ENCODE peak calls at places on chromosomes 3 and 15, in ten cellular contexts. One of them, this sample, is unnamed.

GRCh38 chr15:83709813-83710212 is 55.9 kb downstream of the ADAMTSL3 start:
- DNase-seq in left ventricle myocardium inferior: no peak
- DNase-seq in IMR-90: no peak
- DNase-seq in choroid plexus epithelial cell: no peak
- DNase-seq in fibroblast of lung: no peak
- DNase-seq in tibial artery: no peak
- DNase-seq in suprapubic skin: no peak
- DNase-seq in colonic mucosa: no peak
- DNase-seq in pancreas: no peak
- DNase-seq in fibroblast of mammary gland: no peak
- DNase-seq in this sample: no peak

GRCh38 chr3:42489937-42490227 is 12.6 kb upstream of the VIPR1 start:
- DNase-seq in left ventricle myocardium inferior: no peak
- DNase-seq in IMR-90: no peak
- DNase-seq in choroid plexus epithelial cell: no peak
- DNase-seq in fibroblast of lung: no peak
- DNase-seq in tibial artery: no peak
- DNase-seq in suprapubic skin: no peak
- DNase-seq in colonic mucosa: no peak
- DNase-seq in pancreas: no peak
- DNase-seq in fibroblast of mammary gland: no peak
- DNase-seq in this sample: no peak

GRCh38 chr3:12479919-12480425 is 4.3 kb upstream of the TSEN2 start:
- DNase-seq in left ventricle myocardium inferior: peak
- DNase-seq in IMR-90: peak
- DNase-seq in choroid plexus epithelial cell: peak
- DNase-seq in fibroblast of lung: peak
- DNase-seq in tibial artery: no peak
- DNase-seq in suprapubic skin: no peak
- DNase-seq in colonic mucosa: peak
- DNase-seq in pancreas: no peak
- DNase-seq in fibroblast of mammary gland: peak
- DNase-seq in this sample: no peak

GRCh38 chr15:44319385-44319784 is 30.9 kb downstream of the GOLM2 start:
- DNase-seq in left ventricle myocardium inferior: no peak
- DNase-seq in IMR-90: no peak
- DNase-seq in choroid plexus epithelial cell: no peak
- DNase-seq in fibroblast of lung: no peak
- DNase-seq in tibial artery: no peak
- DNase-seq in suprapubic skin: no peak
- DNase-seq in colonic mucosa: no peak
- DNase-seq in pancreas: no peak
- DNase-seq in fibroblast of mammary gland: no peak
- DNase-seq in this sample: no peak

GRCh38 chr3:49967307-49967706 is 27.4 kb downstream of the RBM6 start:
- DNase-seq in left ventricle myocardium inferior: no peak
- DNase-seq in IMR-90: peak
- DNase-seq in choroid plexus epithelial cell: peak
- DNase-seq in fibroblast of lung: peak
- DNase-seq in tibial artery: no peak
- DNase-seq in suprapubic skin: no peak
- DNase-seq in colonic mucosa: no peak
- DNase-seq in pancreas: no peak
- DNase-seq in fibroblast of mammary gland: peak
- DNase-seq in this sample: no peak

GRCh38 chr3:111369953-111370352 is 172.0 kb upstream of the CD96 start:
- DNase-seq in left ventricle myocardium inferior: no peak
- DNase-seq in IMR-90: no peak
- DNase-seq in choroid plexus epithelial cell: no peak
- DNase-seq in fibroblast of lung: peak
- DNase-seq in tibial artery: no peak
- DNase-seq in suprapubic skin: no peak
- DNase-seq in colonic mucosa: no peak
- DNase-seq in pancreas: no peak
- DNase-seq in fibroblast of mammary gland: no peak
- DNase-seq in this sample: no peak

GRCh38 chr3:10928396-10928960 is 64.1 kb upstream of the SLC6A1 start:
- DNase-seq in left ventricle myocardium inferior: no peak
- DNase-seq in IMR-90: no peak
- DNase-seq in choroid plexus epithelial cell: no peak
- DNase-seq in fibroblast of lung: no peak
- DNase-seq in tibial artery: peak
- DNase-seq in suprapubic skin: peak
- DNase-seq in colonic mucosa: no peak
- DNase-seq in pancreas: no peak
- DNase-seq in fibroblast of mammary gland: no peak
- DNase-seq in this sample: no peak

GRCh38 chr3:11662392-11662990 is 18.8 kb upstream of the VGLL4 start:
- DNase-seq in left ventricle myocardium inferior: no peak
- DNase-seq in IMR-90: no peak
- DNase-seq in choroid plexus epithelial cell: peak
- DNase-seq in fibroblast of lung: peak
- DNase-seq in tibial artery: no peak
- DNase-seq in suprapubic skin: no peak
- DNase-seq in colonic mucosa: no peak
- DNase-seq in pancreas: no peak
- DNase-seq in fibroblast of mammary gland: peak
- DNase-seq in this sample: no peak

GRCh38 chr15:36501063-36501678 is 78.3 kb upstream of the CDIN1 start:
- DNase-seq in left ventricle myocardium inferior: no peak
- DNase-seq in IMR-90: peak
- DNase-seq in choroid plexus epithelial cell: peak
- DNase-seq in fibroblast of lung: peak
- DNase-seq in tibial artery: no peak
- DNase-seq in suprapubic skin: no peak
- DNase-seq in colonic mucosa: peak
- DNase-seq in pancreas: no peak
- DNase-seq in fibroblast of mammary gland: peak
- DNase-seq in this sample: peak

GRCh38 chr15:45499426-45499825 is 23.1 kb downstream of the SLC30A4 start:
- DNase-seq in left ventricle myocardium inferior: no peak
- DNase-seq in IMR-90: no peak
- DNase-seq in choroid plexus epithelial cell: peak
- DNase-seq in fibroblast of lung: peak
- DNase-seq in tibial artery: no peak
- DNase-seq in suprapubic skin: no peak
- DNase-seq in colonic mucosa: no peak
- DNase-seq in pancreas: no peak
- DNase-seq in fibroblast of mammary gland: no peak
- DNase-seq in this sample: no peak

GRCh38 chr15:76840830-76841460 is 64.2 kb downstream of the SCAPER start:
- DNase-seq in left ventricle myocardium inferior: no peak
- DNase-seq in IMR-90: peak
- DNase-seq in choroid plexus epithelial cell: peak
- DNase-seq in fibroblast of lung: peak
- DNase-seq in tibial artery: no peak
- DNase-seq in suprapubic skin: no peak
- DNase-seq in colonic mucosa: no peak
- DNase-seq in pancreas: no peak
- DNase-seq in fibroblast of mammary gland: peak
- DNase-seq in this sample: peak
- TF ChIP-seq CTCF in left ventricle myocardium inferior: peak
- TF ChIP-seq CTCF in IMR-90: peak
- TF ChIP-seq CTCF in choroid plexus epithelial cell: peak
- TF ChIP-seq CTCF in fibroblast of lung: peak
- TF ChIP-seq CTCF in tibial artery: peak
- TF ChIP-seq CTCF in suprapubic skin: no peak
- TF ChIP-seq CTCF in colonic mucosa: peak
- TF ChIP-seq CTCF in pancreas: no peak
- TF ChIP-seq CTCF in fibroblast of mammary gland: peak
- TF ChIP-seq CTCF in this sample: peak

GRCh38 chr3:2774485-2774884 is 335.7 kb downstream of the IL5RA start:
- DNase-seq in left ventricle myocardium inferior: no peak
- DNase-seq in IMR-90: no peak
- DNase-seq in choroid plexus epithelial cell: no peak
- DNase-seq in fibroblast of lung: no peak
- DNase-seq in tibial artery: no peak
- DNase-seq in suprapubic skin: no peak
- DNase-seq in colonic mucosa: no peak
- DNase-seq in pancreas: no peak
- DNase-seq in fibroblast of mammary gland: no peak
- DNase-seq in this sample: no peak

GRCh38 chr3:2772803-2773202 is 337.4 kb downstream of the IL5RA start:
- DNase-seq in left ventricle myocardium inferior: no peak
- DNase-seq in IMR-90: no peak
- DNase-seq in choroid plexus epithelial cell: no peak
- DNase-seq in fibroblast of lung: no peak
- DNase-seq in tibial artery: no peak
- DNase-seq in suprapubic skin: no peak
- DNase-seq in colonic mucosa: no peak
- DNase-seq in pancreas: no peak
- DNase-seq in fibroblast of mammary gland: no peak
- DNase-seq in this sample: no peak

GRCh38 chr3:2771711-2772110 is 338.5 kb downstream of the IL5RA start:
- DNase-seq in left ventricle myocardium inferior: no peak
- DNase-seq in IMR-90: no peak
- DNase-seq in choroid plexus epithelial cell: no peak
- DNase-seq in fibroblast of lung: no peak
- DNase-seq in tibial artery: no peak
- DNase-seq in suprapubic skin: no peak
- DNase-seq in colonic mucosa: no peak
- DNase-seq in pancreas: no peak
- DNase-seq in fibroblast of mammary gland: no peak
- DNase-seq in this sample: no peak

GRCh38 chr3:2771193-2771592 is 339.0 kb downstream of the IL5RA start:
- DNase-seq in left ventricle myocardium inferior: no peak
- DNase-seq in IMR-90: no peak
- DNase-seq in choroid plexus epithelial cell: no peak
- DNase-seq in fibroblast of lung: no peak
- DNase-seq in tibial artery: no peak
- DNase-seq in suprapubic skin: no peak
- DNase-seq in colonic mucosa: no peak
- DNase-seq in pancreas: no peak
- DNase-seq in fibroblast of mammary gland: no peak
- DNase-seq in this sample: no peak

GRCh38 chr3:2770451-2770850 is 339.7 kb downstream of the IL5RA start:
- DNase-seq in left ventricle myocardium inferior: no peak
- DNase-seq in IMR-90: no peak
- DNase-seq in choroid plexus epithelial cell: peak
- DNase-seq in fibroblast of lung: no peak
- DNase-seq in tibial artery: no peak
- DNase-seq in suprapubic skin: no peak
- DNase-seq in colonic mucosa: no peak
- DNase-seq in pancreas: no peak
- DNase-seq in fibroblast of mammary gland: no peak
- DNase-seq in this sample: no peak
- H3K4me3 ChIP-seq in left ventricle myocardium inferior: no peak
- H3K4me3 ChIP-seq in IMR-90: no peak
- H3K4me3 ChIP-seq in choroid plexus epithelial cell: no peak
- H3K4me3 ChIP-seq in fibroblast of lung: no peak
- H3K4me3 ChIP-seq in tibial artery: no peak
- H3K4me3 ChIP-seq in suprapubic skin: no peak
- H3K4me3 ChIP-seq in colonic mucosa: no peak
- H3K4me3 ChIP-seq in pancreas: no peak
- H3K4me3 ChIP-seq in fibroblast of mammary gland: no peak
- H3K4me3 ChIP-seq in this sample: no peak

GRCh38 chr3:100577382-100578008 is 31.9 kb upstream of the ADGRG7 start:
- DNase-seq in left ventricle myocardium inferior: no peak
- DNase-seq in IMR-90: no peak
- DNase-seq in choroid plexus epithelial cell: no peak
- DNase-seq in fibroblast of lung: no peak
- DNase-seq in tibial artery: no peak
- DNase-seq in suprapubic skin: no peak
- DNase-seq in colonic mucosa: no peak
- DNase-seq in pancreas: no peak
- DNase-seq in fibroblast of mammary gland: no peak
- DNase-seq in this sample: no peak
- TF ChIP-seq CTCF in left ventricle myocardium inferior: no peak
- TF ChIP-seq CTCF in IMR-90: no peak
- TF ChIP-seq CTCF in choroid plexus epithelial cell: no peak
- TF ChIP-seq CTCF in fibroblast of lung: no peak
- TF ChIP-seq CTCF in tibial artery: no peak
- TF ChIP-seq CTCF in suprapubic skin: no peak
- TF ChIP-seq CTCF in colonic mucosa: no peak
- TF ChIP-seq CTCF in pancreas: no peak
- TF ChIP-seq CTCF in fibroblast of mammary gland: no peak
- TF ChIP-seq CTCF in this sample: no peak

GRCh38 chr15:74788716-74789151 is 6.9 kb downstream of the CSK start:
- DNase-seq in left ventricle myocardium inferior: no peak
- DNase-seq in IMR-90: no peak
- DNase-seq in choroid plexus epithelial cell: no peak
- DNase-seq in fibroblast of lung: no peak
- DNase-seq in tibial artery: no peak
- DNase-seq in suprapubic skin: no peak
- DNase-seq in colonic mucosa: no peak
- DNase-seq in pancreas: no peak
- DNase-seq in fibroblast of mammary gland: no peak
- DNase-seq in this sample: no peak

GRCh38 chr15:74787251-74788041 is 5.6 kb downstream of the CSK start:
- DNase-seq in left ventricle myocardium inferior: peak
- DNase-seq in IMR-90: peak
- DNase-seq in choroid plexus epithelial cell: peak
- DNase-seq in fibroblast of lung: peak
- DNase-seq in tibial artery: peak
- DNase-seq in suprapubic skin: no peak
- DNase-seq in colonic mucosa: peak
- DNase-seq in pancreas: no peak
- DNase-seq in fibroblast of mammary gland: peak
- DNase-seq in this sample: no peak

GRCh38 chr15:74789171-74789627 is 7.3 kb downstream of the CSK start:
- DNase-seq in left ventricle myocardium inferior: no peak
- DNase-seq in IMR-90: no peak
- DNase-seq in choroid plexus epithelial cell: no peak
- DNase-seq in fibroblast of lung: no peak
- DNase-seq in tibial artery: no peak
- DNase-seq in suprapubic skin: no peak
- DNase-seq in colonic mucosa: peak
- DNase-seq in pancreas: no peak
- DNase-seq in fibroblast of mammary gland: no peak
- DNase-seq in this sample: no peak

GRCh38 chr15:74786659-74787165 is 4.8 kb downstream of the CSK start:
- DNase-seq in left ventricle myocardium inferior: peak
- DNase-seq in IMR-90: no peak
- DNase-seq in choroid plexus epithelial cell: no peak
- DNase-seq in fibroblast of lung: no peak
- DNase-seq in tibial artery: no peak
- DNase-seq in suprapubic skin: no peak
- DNase-seq in colonic mucosa: peak
- DNase-seq in pancreas: no peak
- DNase-seq in fibroblast of mammary gland: no peak
- DNase-seq in this sample: no peak

DNA sequence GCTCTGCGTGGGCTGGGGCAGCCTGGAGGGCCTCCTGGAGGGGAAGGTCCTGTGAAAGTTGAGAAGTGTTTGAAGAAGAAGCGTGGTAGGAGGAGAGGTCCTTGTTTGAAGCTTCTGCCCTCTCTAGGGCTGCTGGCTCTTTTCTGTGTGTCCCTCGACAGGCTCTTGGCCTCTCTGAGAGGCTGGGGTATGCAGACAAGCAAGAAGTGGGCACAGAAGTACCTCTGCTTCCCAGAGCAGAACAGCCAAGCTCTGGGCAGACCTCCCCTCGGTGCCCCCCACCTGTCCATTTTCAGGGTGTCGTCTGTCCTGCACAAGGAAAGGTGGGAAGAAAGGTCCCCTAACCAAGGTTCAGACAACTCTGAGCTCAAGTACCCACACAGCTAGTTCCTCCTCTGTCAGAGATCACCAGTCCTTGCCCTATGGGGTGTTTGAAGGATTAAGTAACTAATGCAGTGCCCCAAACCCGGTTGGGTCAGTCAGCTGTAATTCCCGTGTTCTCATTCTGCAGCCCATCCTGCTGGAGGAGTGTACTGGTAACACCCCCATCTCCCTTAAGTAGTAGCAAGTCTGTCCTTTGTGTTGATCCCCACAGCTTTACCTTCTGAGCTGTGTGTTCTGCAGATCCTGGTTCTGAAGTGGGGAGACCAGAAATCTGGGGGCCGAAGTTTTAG is 6.3 kb downstream of the CSK start:
- DNase-seq in left ventricle myocardium inferior: no peak
- DNase-seq in IMR-90: no peak
- DNase-seq in choroid plexus epithelial cell: no peak
- DNase-seq in fibroblast of lung: no peak
- DNase-seq in tibial artery: no peak
- DNase-seq in suprapubic skin: no peak
- DNase-seq in colonic mucosa: peak
- DNase-seq in pancreas: no peak
- DNase-seq in fibroblast of mammary gland: no peak
- DNase-seq in this sample: no peak
- H3K4me3 ChIP-seq in left ventricle myocardium inferior: peak
- H3K4me3 ChIP-seq in IMR-90: no peak
- H3K4me3 ChIP-seq in choroid plexus epithelial cell: no peak
- H3K4me3 ChIP-seq in fibroblast of lung: no peak
- H3K4me3 ChIP-seq in tibial artery: no peak
- H3K4me3 ChIP-seq in suprapubic skin: peak
- H3K4me3 ChIP-seq in colonic mucosa: no peak
- H3K4me3 ChIP-seq in pancreas: no peak
- H3K4me3 ChIP-seq in fibroblast of mammary gland: no peak
- H3K4me3 ChIP-seq in this sample: no peak

This sample was measured in LNCaP clone FGC.